ENCODE peak calls at places on chromosome 11, in four cellular contexts. C is H1, S is mesendoderm, W is trophoblast cell. Z is an unnamed sample. For H3K4me1 and H3K79me2, the result is how much of the 10 kb centered on the place peaks cover.

GRCh38 chr11:131867457-131868257 is 497.2 kb downstream of the NTM start:
- DNase-seq in C (peak), S (peak), W (peak), Z (peak)

GRCh38 chr11:120630100-120630499 is 118.6 kb downstream of the GRIK4 start:
- DNase-seq in C (no peak), S (no peak), W (no peak), Z (no peak)

GRCh38 chr11:62922653-62923371 is 1.6 kb upstream of the CHRM1 start:
- DNase-seq in C (peak), S (peak), W (peak), Z (no peak)

GRCh38 chr11:67418476-67419281 is 3.2 kb downstream of the CARNS1 start:
- DNase-seq in C (no peak), S (no peak), W (no peak), Z (no peak)

GRCh38 chr11:77779935-77780334 is 40.6 kb downstream of the RSF1 start:
- DNase-seq in C (no peak), S (peak), W (no peak), Z (no peak)

GRCh38 chr11:64003807-64004589 is 17.8 kb downstream of the OTUB1 start:
- DNase-seq in C (no peak), S (no peak), W (no peak), Z (no peak)

GRCh38 chr11:130465259-130465658 is 16.8 kb downstream of the ADAMTS15 start:
- DNase-seq in C (no peak), S (no peak), W (no peak), Z (no peak)

GRCh38 chr11:35629914-35630313 is 11.7 kb downstream of the FJX1 start:
- DNase-seq in C (no peak), S (peak), W (peak), Z (no peak)

GRCh38 chr11:9895016-9895415 is 231.1 kb downstream of the SWAP70 start:
- DNase-seq in C (no peak), S (no peak), W (no peak), Z (no peak)

GRCh38 chr11:71451596-71452353 is 1.2 kb upstream of the NADSYN1 start:
- DNase-seq in C (no peak), S (peak), W (no peak), Z (peak)

GRCh38 chr11:131838016-131838415 is 467.6 kb downstream of the NTM start:
- DNase-seq in C (no peak), S (no peak), W (no peak), Z (no peak)

GRCh38 chr11:73203790-73204189 is 14.3 kb upstream of the P2RY2 start:
- DNase-seq in C (no peak), S (no peak), W (no peak), Z (no peak)

DNA sequence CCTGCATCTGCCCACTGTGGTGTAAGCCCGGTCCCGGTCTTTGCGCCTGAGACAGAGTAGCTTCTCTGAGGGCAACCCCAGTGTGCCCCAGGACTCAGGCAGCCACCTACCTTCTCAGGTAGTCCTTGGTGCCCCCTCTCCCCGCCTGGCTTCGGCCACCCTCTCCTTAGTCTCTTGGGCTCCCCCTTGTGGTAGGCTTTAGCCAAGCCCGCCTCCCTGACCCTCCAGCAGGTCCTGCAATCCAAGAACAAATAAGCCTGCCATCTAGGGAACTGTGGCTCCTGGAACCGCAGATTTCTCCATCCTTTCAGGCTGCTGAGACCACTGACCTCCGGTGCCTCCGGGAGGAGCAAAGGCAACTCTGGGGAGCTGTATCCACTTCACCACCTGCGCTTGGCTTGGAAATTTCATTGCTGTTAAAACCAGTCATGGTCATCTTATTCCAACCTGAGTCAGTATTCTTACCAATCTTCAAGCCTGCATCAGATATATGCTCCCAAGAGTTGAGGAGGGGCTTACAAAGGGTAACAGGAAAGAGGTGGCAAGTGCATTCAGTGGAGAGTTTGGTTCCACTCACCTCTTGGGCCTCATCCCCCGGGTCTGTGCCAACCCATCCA is 52.8 kb upstream of the TENM4 start:
- DNase-seq in C (peak), S (peak), W (peak), Z (peak)
- H3K18ac ChIP-seq in C (peak), S (no peak), W (no peak), Z (no peak)

GRCh38 chr11:34234086-34234740 is 123.6 kb downstream of the ABTB2 start:
- DNase-seq in C (peak), S (peak), W (peak), Z (peak)

GRCh38 chr11:34233215-34233614 is 124.6 kb downstream of the ABTB2 start:
- DNase-seq in C (no peak), S (no peak), W (no peak), Z (no peak)

GRCh38 chr11:34235189-34235588 is 122.6 kb downstream of the ABTB2 start:
- DNase-seq in C (no peak), S (no peak), W (no peak), Z (no peak)

GRCh38 chr11:34236572-34236971 is 121.2 kb downstream of the ABTB2 start:
- DNase-seq in C (no peak), S (peak), W (no peak), Z (no peak)

DNA sequence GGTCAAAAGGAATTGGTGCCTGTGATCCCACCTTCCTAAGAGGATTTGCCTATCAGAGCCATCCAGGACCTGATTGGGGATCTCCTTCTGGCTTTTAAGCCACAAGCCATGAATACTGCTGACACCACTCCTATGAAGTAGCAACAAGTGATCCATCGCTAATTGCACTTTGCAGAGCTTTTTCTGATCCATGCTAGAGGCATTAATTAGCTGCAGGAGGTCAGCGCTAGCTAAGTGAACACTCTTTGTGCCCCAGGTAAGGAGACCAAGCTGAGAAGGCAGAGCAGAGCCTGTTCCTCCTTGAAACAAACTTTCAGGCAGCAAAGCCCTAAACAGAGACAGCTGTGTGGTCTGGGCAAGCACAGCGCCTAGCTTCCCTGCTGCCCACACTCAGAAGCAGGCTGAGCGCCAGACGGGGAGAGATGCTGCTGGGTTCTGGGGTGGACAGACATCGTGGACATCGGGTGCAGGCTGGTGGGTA is 122.2 kb downstream of the ABTB2 start:
- DNase-seq in C (no peak), S (peak), W (no peak), Z (no peak)
- H3K4me1 ChIP-seq in C (under half), S (under half), W (under half), Z (under half)

DNA sequence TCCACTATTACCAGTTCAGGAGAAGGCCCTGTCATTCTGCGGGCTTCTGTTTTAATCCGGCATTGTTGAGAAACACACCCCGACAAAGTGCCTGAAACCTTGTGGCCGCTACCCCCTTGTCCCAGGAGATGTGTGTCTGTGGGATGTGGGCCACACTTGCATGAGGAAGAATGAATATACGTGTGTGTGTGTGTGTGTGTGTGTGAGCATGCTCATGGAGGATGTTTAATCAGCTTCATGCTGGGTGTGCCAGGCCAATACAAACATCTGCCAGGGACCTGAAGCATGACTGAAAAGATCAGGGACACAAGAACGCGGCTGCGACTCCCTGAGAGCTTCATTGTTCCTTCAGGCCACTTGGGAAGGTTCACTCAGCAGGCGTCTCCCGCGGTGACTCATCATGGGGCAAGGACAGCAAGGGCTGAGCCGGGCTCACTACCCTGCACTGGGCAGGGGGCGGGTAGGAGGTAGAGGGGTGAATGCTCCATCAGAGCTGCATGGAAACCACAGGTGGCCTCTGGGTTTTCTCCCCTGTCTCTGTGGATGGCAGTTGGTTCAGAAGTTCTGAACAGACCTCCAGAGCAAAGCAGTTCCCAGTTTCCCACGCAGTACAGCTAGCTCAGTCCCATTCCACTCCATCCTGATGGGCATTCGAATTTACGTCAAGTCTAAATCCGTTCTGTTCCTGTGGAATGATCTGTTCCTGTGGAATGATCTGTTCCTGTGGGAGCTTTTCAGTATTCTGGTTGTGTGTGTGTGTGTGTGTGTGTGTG is 7.0 kb upstream of the MALAT1 start:
- DNase-seq in C (peak), S (peak), W (peak), Z (peak)
- H3K79me2 ChIP-seq in C (under half), S (under half), W (under half), Z (under half)

GRCh38 chr11:61516191-61516590 is 7.6 kb downstream of the LRRC10B start:
- DNase-seq in C (peak), S (no peak), W (no peak), Z (peak)
- H3K18ac ChIP-seq in C (no peak), S (no peak), W (no peak), Z (no peak)

Z was measured in H9.